ENCODE peak calls at places on chromosomes 4 and X, in five cellular contexts. K is right atrium auricular region; C is NCI-H774; A is stimulated activated CD4-positive, alpha-beta T cell treated with anti-CD3 and anti-CD28 coated beads, Interleukin-4, amount 100 ng/mL, for 4 hours; O is activated naive CD4-positive, alpha-beta T cell treated with anti-CD3 and anti-CD28 coated beads for 36 hours. D is an unnamed sample.

GRCh38 chrX:129843209-129843458 is 552 bp downstream of the ZDHHC9 start:
- DNase-seq in K (no peak), C (no peak), A (no peak), O (no peak), D (no peak)

GRCh38 chr4:153566751-153567150 is 100.6 kb downstream of the TMEM131L start:
- DNase-seq in K (no peak), C (no peak), A (no peak), O (no peak), D (no peak)

GRCh38 chrX:2705036-2705435 is 13.9 kb downstream of the CD99 start:
- DNase-seq in K (no peak), C (no peak), A (no peak), O (peak), D (no peak)

GRCh38 chr4:152316969-152317368 is 218.9 kb downstream of the FBXW7 start:
- DNase-seq in K (no peak), C (no peak), A (no peak), O (no peak), D (no peak)

GRCh38 chr4:8836664-8837171 is 34.9 kb downstream of the HMX1 start:
- DNase-seq in K (no peak), C (no peak), A (no peak), O (no peak), D (no peak)

GRCh38 chrX:78838709-78839108 is 91.2 kb downstream of the LPAR4 start:
- DNase-seq in K (no peak), C (no peak), A (no peak), O (no peak), D (no peak)

GRCh38 chr4:3487861-3488260 is 24.8 kb downstream of the DOK7 start:
- DNase-seq in K (no peak), C (no peak), A (no peak), O (no peak), D (no peak)

GRCh38 chr4:22417408-22417807 is 98.5 kb downstream of the ADGRA3 start:
- DNase-seq in K (no peak), C (no peak), A (no peak), O (no peak), D (peak)

GRCh38 chr4:17236686-17237085 is 275.2 kb downstream of the QDPR start:
- DNase-seq in K (no peak), C (no peak), A (no peak), O (no peak), D (no peak)

GRCh38 chr4:72208421-72209075 is 176.7 kb downstream of the NPFFR2 start:
- DNase-seq in K (no peak), C (no peak), A (no peak), O (no peak), D (no peak)

GRCh38 chr4:125085-125820 is 952 bp downstream of the ZNF718 start:
- DNase-seq in K (peak), C (peak), A (peak), O (peak), D (peak)

GRCh38 chr4:6939761-6940743 is 30.4 kb downstream of the TBC1D14 start:
- DNase-seq in K (no peak), C (no peak), A (no peak), O (no peak), D (peak)

GRCh38 chrX:130110379-130111219 is at the start of gene ELF4:
- DNase-seq in K (no peak), C (peak), A (peak), O (peak), D (peak)

GRCh38 chrX:71617742-71618141 is 569 bp downstream of the CXCR3 start:
- DNase-seq in K (no peak), C (no peak), A (no peak), O (no peak), D (peak)

GRCh38 chr4:53656421-53656981 is 65.2 kb upstream of the LNX1 start:
- DNase-seq in K (no peak), C (no peak), A (no peak), O (no peak), D (no peak)

GRCh38 chr4:104901438-104901837 is 245.2 kb upstream of the TET2 start:
- DNase-seq in K (no peak), C (no peak), A (no peak), O (no peak), D (no peak)

GRCh38 chr4:86141166-86141565 is 218.7 kb downstream of the MAPK10 start:
- DNase-seq in K (no peak), C (no peak), A (no peak), O (no peak), D (no peak)

GRCh38 chr4:119693127-119693526 is 64.5 kb upstream of the PDE5A start:
- DNase-seq in K (no peak), C (no peak), A (no peak), O (no peak), D (no peak)

GRCh38 chr4:68951078-68951805 is at the start of gene UGT2A3:
- DNase-seq in K (no peak), C (no peak), A (no peak), O (no peak), D (no peak)